ENCODE peak calls at places on chromosomes 1 and 21, in eight cellular contexts. One of them, this sample, is unnamed.

GRCh38 chr1:240385985-240386978 is 225.7 kb downstream of the GREM2 start:
- DNase-seq in CD4-positive, CD25-positive, alpha-beta regulatory T cell: no peak
- DNase-seq in neuronal stem cell: no peak
- DNase-seq in caudate nucleus: no peak
- DNase-seq in psoas muscle: no peak
- DNase-seq in heart left ventricle: no peak
- DNase-seq in heart right ventricle: no peak
- DNase-seq in CD4-positive, alpha-beta T cell: no peak
- DNase-seq in this sample: no peak

GRCh38 chr1:200771625-200772555 is 33.2 kb downstream of the CAMSAP2 start:
- DNase-seq in heart left ventricle: no peak
- DNase-seq in caudate nucleus: no peak
- DNase-seq in neuronal stem cell: no peak
- DNase-seq in CD4-positive, CD25-positive, alpha-beta regulatory T cell: no peak
- DNase-seq in CD4-positive, alpha-beta T cell: no peak
- DNase-seq in heart right ventricle: no peak
- DNase-seq in psoas muscle: no peak
- DNase-seq in this sample: no peak

GRCh38 chr1:230370109-230370508 is 56.0 kb downstream of the PGBD5 start:
- DNase-seq in psoas muscle: no peak
- DNase-seq in caudate nucleus: no peak
- DNase-seq in CD4-positive, alpha-beta T cell: no peak
- DNase-seq in heart right ventricle: no peak
- DNase-seq in heart left ventricle: no peak
- DNase-seq in neuronal stem cell: no peak
- DNase-seq in CD4-positive, CD25-positive, alpha-beta regulatory T cell: no peak
- DNase-seq in this sample: no peak

GRCh38 chr1:174700775-174701174 is 253.0 kb downstream of the GPR52 start:
- DNase-seq in CD4-positive, CD25-positive, alpha-beta regulatory T cell: no peak
- DNase-seq in psoas muscle: no peak
- DNase-seq in neuronal stem cell: no peak
- DNase-seq in heart right ventricle: no peak
- DNase-seq in heart left ventricle: no peak
- DNase-seq in CD4-positive, alpha-beta T cell: no peak
- DNase-seq in caudate nucleus: no peak
- DNase-seq in this sample: no peak

GRCh38 chr1:2134232-2134603 is 60.4 kb downstream of the FAAP20 start:
- DNase-seq in CD4-positive, alpha-beta T cell: no peak
- DNase-seq in neuronal stem cell: no peak
- DNase-seq in caudate nucleus: no peak
- DNase-seq in heart right ventricle: no peak
- DNase-seq in heart left ventricle: no peak
- DNase-seq in CD4-positive, CD25-positive, alpha-beta regulatory T cell: no peak
- DNase-seq in psoas muscle: no peak
- DNase-seq in this sample: no peak

GRCh38 chr1:15171271-15171908 is 17.8 kb downstream of the TMEM51 start:
- DNase-seq in neuronal stem cell: no peak
- DNase-seq in heart right ventricle: no peak
- DNase-seq in CD4-positive, CD25-positive, alpha-beta regulatory T cell: no peak
- DNase-seq in heart left ventricle: no peak
- DNase-seq in caudate nucleus: no peak
- DNase-seq in psoas muscle: no peak
- DNase-seq in CD4-positive, alpha-beta T cell: no peak
- DNase-seq in this sample: no peak

GRCh38 chr1:3320246-3321152 is 134.0 kb upstream of the ARHGEF16 start:
- DNase-seq in psoas muscle: no peak
- DNase-seq in heart left ventricle: no peak
- DNase-seq in CD4-positive, alpha-beta T cell: no peak
- DNase-seq in heart right ventricle: no peak
- DNase-seq in CD4-positive, CD25-positive, alpha-beta regulatory T cell: no peak
- DNase-seq in caudate nucleus: no peak
- DNase-seq in neuronal stem cell: no peak
- DNase-seq in this sample: peak; percentile 47

GRCh38 chr1:236590553-236591150 is 13.7 kb downstream of the HEATR1 start:
- DNase-seq in heart right ventricle: no peak
- DNase-seq in CD4-positive, CD25-positive, alpha-beta regulatory T cell: no peak
- DNase-seq in neuronal stem cell: no peak
- DNase-seq in heart left ventricle: no peak
- DNase-seq in psoas muscle: no peak
- DNase-seq in CD4-positive, alpha-beta T cell: no peak
- DNase-seq in caudate nucleus: no peak
- DNase-seq in this sample: no peak

GRCh38 chr1:28893403-28894102 is 20.8 kb upstream of the EPB41 start:
- DNase-seq in heart left ventricle: no peak
- DNase-seq in heart right ventricle: no peak
- DNase-seq in caudate nucleus: no peak
- DNase-seq in neuronal stem cell: no peak
- DNase-seq in psoas muscle: no peak
- DNase-seq in CD4-positive, alpha-beta T cell: no peak
- DNase-seq in CD4-positive, CD25-positive, alpha-beta regulatory T cell: peak; percentile 51
- DNase-seq in this sample: no peak

GRCh38 chr1:194394676-194395075 is 1208.3 kb upstream of the B3GALT2 start:
- DNase-seq in caudate nucleus: no peak
- DNase-seq in neuronal stem cell: no peak
- DNase-seq in CD4-positive, alpha-beta T cell: no peak
- DNase-seq in CD4-positive, CD25-positive, alpha-beta regulatory T cell: no peak
- DNase-seq in psoas muscle: no peak
- DNase-seq in heart left ventricle: no peak
- DNase-seq in heart right ventricle: no peak
- DNase-seq in this sample: no peak

GRCh38 chr1:11337536-11338350 is 64.7 kb downstream of the UBIAD1 start:
- DNase-seq in neuronal stem cell: peak; percentile 58
- DNase-seq in heart left ventricle: no peak
- DNase-seq in psoas muscle: peak; percentile 65
- DNase-seq in CD4-positive, alpha-beta T cell: peak; percentile 65
- DNase-seq in CD4-positive, CD25-positive, alpha-beta regulatory T cell: peak; percentile 74
- DNase-seq in caudate nucleus: no peak
- DNase-seq in heart right ventricle: peak; percentile 21
- DNase-seq in this sample: no peak

GRCh38 chr21:43340491-43341348 is 86.2 kb downstream of the SIK1 start:
- DNase-seq in caudate nucleus: no peak
- DNase-seq in CD4-positive, CD25-positive, alpha-beta regulatory T cell: no peak
- DNase-seq in CD4-positive, alpha-beta T cell: no peak
- DNase-seq in heart left ventricle: no peak
- DNase-seq in psoas muscle: peak; percentile 55
- DNase-seq in heart right ventricle: no peak
- DNase-seq in neuronal stem cell: no peak
- DNase-seq in this sample: no peak

GRCh38 chr1:79845951-79846350 is 839.4 kb upstream of the ADGRL4 start:
- DNase-seq in psoas muscle: no peak
- DNase-seq in heart left ventricle: no peak
- DNase-seq in caudate nucleus: no peak
- DNase-seq in CD4-positive, alpha-beta T cell: no peak
- DNase-seq in neuronal stem cell: no peak
- DNase-seq in CD4-positive, CD25-positive, alpha-beta regulatory T cell: no peak
- DNase-seq in heart right ventricle: no peak
- DNase-seq in this sample: no peak

GRCh38 chr1:64139877-64140276 is 63.5 kb upstream of the UBE2U start:
- DNase-seq in heart right ventricle: no peak
- DNase-seq in CD4-positive, CD25-positive, alpha-beta regulatory T cell: no peak
- DNase-seq in CD4-positive, alpha-beta T cell: no peak
- DNase-seq in heart left ventricle: no peak
- DNase-seq in caudate nucleus: no peak
- DNase-seq in psoas muscle: no peak
- DNase-seq in neuronal stem cell: no peak
- DNase-seq in this sample: no peak

GRCh38 chr1:247845693-247846017 is 4.0 kb upstream of the OR11L1 start:
- DNase-seq in CD4-positive, CD25-positive, alpha-beta regulatory T cell: no peak
- DNase-seq in heart right ventricle: no peak
- DNase-seq in caudate nucleus: no peak
- DNase-seq in psoas muscle: no peak
- DNase-seq in CD4-positive, alpha-beta T cell: no peak
- DNase-seq in heart left ventricle: no peak
- DNase-seq in neuronal stem cell: no peak
- DNase-seq in this sample: no peak

GRCh38 chr1:221993444-221993948 is 251.6 kb upstream of the DUSP10 start:
- DNase-seq in CD4-positive, CD25-positive, alpha-beta regulatory T cell: no peak
- DNase-seq in heart right ventricle: no peak
- DNase-seq in heart left ventricle: no peak
- DNase-seq in psoas muscle: no peak
- DNase-seq in CD4-positive, alpha-beta T cell: no peak
- DNase-seq in caudate nucleus: no peak
- DNase-seq in neuronal stem cell: no peak
- DNase-seq in this sample: no peak

GRCh38 chr1:207219979-207220889 is 101.2 kb upstream of the CD55 start:
- DNase-seq in psoas muscle: no peak
- DNase-seq in CD4-positive, CD25-positive, alpha-beta regulatory T cell: no peak
- DNase-seq in heart right ventricle: no peak
- DNase-seq in heart left ventricle: no peak
- DNase-seq in neuronal stem cell: no peak
- DNase-seq in CD4-positive, alpha-beta T cell: no peak
- DNase-seq in caudate nucleus: no peak
- DNase-seq in this sample: no peak

GRCh38 chr21:22421416-22422190 is 1423.4 kb downstream of the NCAM2 start:
- DNase-seq in heart right ventricle: no peak
- DNase-seq in heart left ventricle: no peak
- DNase-seq in caudate nucleus: no peak
- DNase-seq in CD4-positive, alpha-beta T cell: no peak
- DNase-seq in psoas muscle: no peak
- DNase-seq in CD4-positive, CD25-positive, alpha-beta regulatory T cell: peak; percentile 1
- DNase-seq in neuronal stem cell: no peak
- DNase-seq in this sample: no peak

GRCh38 chr1:234699795-234700665 is 90.1 kb upstream of the IRF2BP2 start:
- DNase-seq in heart right ventricle: peak; percentile 62
- DNase-seq in CD4-positive, alpha-beta T cell: no peak
- DNase-seq in neuronal stem cell: no peak
- DNase-seq in CD4-positive, CD25-positive, alpha-beta regulatory T cell: peak; percentile 58
- DNase-seq in caudate nucleus: no peak
- DNase-seq in psoas muscle: peak; percentile 43
- DNase-seq in heart left ventricle: no peak
- DNase-seq in this sample: no peak

GRCh38 chr1:234697741-234698140 is 87.8 kb upstream of the IRF2BP2 start:
- DNase-seq in heart left ventricle: no peak
- DNase-seq in CD4-positive, CD25-positive, alpha-beta regulatory T cell: no peak
- DNase-seq in psoas muscle: no peak
- DNase-seq in heart right ventricle: no peak
- DNase-seq in CD4-positive, alpha-beta T cell: no peak
- DNase-seq in neuronal stem cell: no peak
- DNase-seq in caudate nucleus: no peak
- DNase-seq in this sample: no peak

GRCh38 chr1:234696986-234697385 is 87.0 kb upstream of the IRF2BP2 start:
- DNase-seq in caudate nucleus: no peak
- DNase-seq in neuronal stem cell: no peak
- DNase-seq in psoas muscle: no peak
- DNase-seq in CD4-positive, CD25-positive, alpha-beta regulatory T cell: no peak
- DNase-seq in CD4-positive, alpha-beta T cell: no peak
- DNase-seq in heart right ventricle: no peak
- DNase-seq in heart left ventricle: no peak
- DNase-seq in this sample: no peak

GRCh38 chr1:234696148-234696576 is 86.2 kb upstream of the IRF2BP2 start:
- DNase-seq in heart left ventricle: no peak
- DNase-seq in CD4-positive, alpha-beta T cell: no peak
- DNase-seq in psoas muscle: no peak
- DNase-seq in caudate nucleus: no peak
- DNase-seq in heart right ventricle: no peak
- DNase-seq in neuronal stem cell: no peak
- DNase-seq in CD4-positive, CD25-positive, alpha-beta regulatory T cell: no peak
- DNase-seq in this sample: no peak

GRCh38 chr1:234698624-234699023 is 88.6 kb upstream of the IRF2BP2 start:
- DNase-seq in heart left ventricle: no peak
- DNase-seq in CD4-positive, alpha-beta T cell: no peak
- DNase-seq in neuronal stem cell: no peak
- DNase-seq in caudate nucleus: no peak
- DNase-seq in CD4-positive, CD25-positive, alpha-beta regulatory T cell: no peak
- DNase-seq in heart right ventricle: no peak
- DNase-seq in psoas muscle: no peak
- DNase-seq in this sample: no peak
- H3K27ac ChIP-seq in heart left ventricle: no peak overlapping the region
- H3K27ac ChIP-seq in CD4-positive, alpha-beta T cell: no peak overlapping the region
- H3K27ac ChIP-seq in neuronal stem cell: no peak overlapping the region
- H3K27ac ChIP-seq in caudate nucleus: no peak overlapping the region
- H3K27ac ChIP-seq in CD4-positive, CD25-positive, alpha-beta regulatory T cell: no peak overlapping the region
- H3K27ac ChIP-seq in heart right ventricle: no peak overlapping the region
- H3K27ac ChIP-seq in psoas muscle: no peak overlapping the region
- H3K27ac ChIP-seq in this sample: no peak overlapping the region

GRCh38 chr21:45033791-45034555 is 40.4 kb upstream of the ADARB1 start:
- DNase-seq in caudate nucleus: no peak
- DNase-seq in neuronal stem cell: no peak
- DNase-seq in CD4-positive, alpha-beta T cell: no peak
- DNase-seq in heart right ventricle: no peak
- DNase-seq in CD4-positive, CD25-positive, alpha-beta regulatory T cell: no peak
- DNase-seq in heart left ventricle: no peak
- DNase-seq in psoas muscle: peak; percentile 66
- DNase-seq in this sample: peak; percentile 78
- H3K27ac ChIP-seq in caudate nucleus: no peak overlapping the region
- H3K27ac ChIP-seq in neuronal stem cell: no peak overlapping the region
- H3K27ac ChIP-seq in CD4-positive, alpha-beta T cell: no peak overlapping the region
- H3K27ac ChIP-seq in heart right ventricle: peak overlapping the region; percentile 1
- H3K27ac ChIP-seq in CD4-positive, CD25-positive, alpha-beta regulatory T cell: no peak overlapping the region
- H3K27ac ChIP-seq in heart left ventricle: no peak overlapping the region
- H3K27ac ChIP-seq in psoas muscle: peak overlapping the region; percentile 74
- H3K27ac ChIP-seq in this sample: peak overlapping the region; percentile 95

GRCh38 chr1:155379180-155379876 is 58.6 kb downstream of the RUSC1 start:
- DNase-seq in CD4-positive, CD25-positive, alpha-beta regulatory T cell: peak; percentile 13
- DNase-seq in caudate nucleus: no peak
- DNase-seq in neuronal stem cell: no peak
- DNase-seq in psoas muscle: no peak
- DNase-seq in heart left ventricle: no peak
- DNase-seq in heart right ventricle: peak; percentile 9
- DNase-seq in CD4-positive, alpha-beta T cell: no peak
- DNase-seq in this sample: no peak
- H3K27ac ChIP-seq in CD4-positive, CD25-positive, alpha-beta regulatory T cell: no peak overlapping the region
- H3K27ac ChIP-seq in caudate nucleus: peak overlapping the region; percentile 71
- H3K27ac ChIP-seq in neuronal stem cell: no peak overlapping the region
- H3K27ac ChIP-seq in psoas muscle: no peak overlapping the region
- H3K27ac ChIP-seq in heart left ventricle: peak overlapping the region; percentile 33
- H3K27ac ChIP-seq in heart right ventricle: peak overlapping the region; percentile 63
- H3K27ac ChIP-seq in CD4-positive, alpha-beta T cell: no peak overlapping the region
- H3K27ac ChIP-seq in this sample: no peak overlapping the region

DNA sequence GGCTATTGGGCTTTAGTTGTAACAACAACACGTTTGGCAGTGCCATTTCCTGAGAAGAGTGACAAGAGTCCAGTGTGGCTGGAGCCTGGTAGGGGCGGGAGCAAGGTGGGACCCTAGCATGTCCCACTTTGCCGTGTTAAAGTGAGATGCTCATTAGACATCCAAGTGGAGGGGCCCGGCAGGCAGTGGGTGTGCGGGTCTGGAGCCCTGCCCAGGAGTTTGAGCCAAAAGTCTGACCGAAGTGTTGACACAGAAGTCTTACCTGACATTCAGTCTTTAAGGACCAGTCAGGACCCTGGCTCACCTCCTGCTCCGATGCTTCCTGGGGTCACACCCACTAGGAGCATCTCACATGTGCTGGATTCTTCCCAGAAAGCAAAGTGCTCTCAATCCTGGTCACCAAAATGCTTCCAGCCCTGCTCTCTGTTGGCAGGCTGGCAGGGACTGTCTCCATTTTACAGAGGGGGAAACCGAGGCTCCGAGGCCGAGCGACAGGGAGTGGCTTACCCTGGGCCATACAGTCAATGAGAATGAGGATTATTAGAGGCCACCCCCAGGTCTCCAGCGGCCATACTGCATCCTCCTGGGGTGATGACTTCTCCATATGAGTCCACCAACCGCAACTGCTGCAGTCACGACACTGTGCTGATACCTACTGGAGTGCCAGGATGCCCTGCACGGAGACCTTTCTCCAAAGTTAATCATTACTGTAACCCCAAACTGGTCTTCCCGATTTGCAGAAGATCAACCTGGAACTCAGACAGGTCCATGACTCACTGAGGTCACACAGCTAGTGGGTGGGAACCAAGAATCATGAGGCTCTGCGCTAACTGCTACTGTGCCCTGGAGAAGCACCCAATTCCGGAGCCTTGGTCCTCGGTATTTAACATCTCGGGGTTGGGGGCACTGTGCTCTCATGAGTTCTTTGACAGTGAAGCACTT is 112.7 kb downstream of the PRDM2 start:
- DNase-seq in CD4-positive, CD25-positive, alpha-beta regulatory T cell: no peak
- DNase-seq in caudate nucleus: no peak
- DNase-seq in psoas muscle: no peak
- DNase-seq in CD4-positive, alpha-beta T cell: no peak
- DNase-seq in heart left ventricle: peak; percentile 36
- DNase-seq in neuronal stem cell: no peak
- DNase-seq in heart right ventricle: no peak
- DNase-seq in this sample: no peak
- H3K27ac ChIP-seq in CD4-positive, CD25-positive, alpha-beta regulatory T cell: no peak overlapping the region
- H3K27ac ChIP-seq in caudate nucleus: no peak overlapping the region
- H3K27ac ChIP-seq in psoas muscle: no peak overlapping the region
- H3K27ac ChIP-seq in CD4-positive, alpha-beta T cell: no peak overlapping the region
- H3K27ac ChIP-seq in heart left ventricle: no peak overlapping the region
- H3K27ac ChIP-seq in neuronal stem cell: no peak overlapping the region
- H3K27ac ChIP-seq in heart right ventricle: no peak overlapping the region
- H3K27ac ChIP-seq in this sample: no peak overlapping the region

This sample was measured in aorta.